ENCODE peak calls at places on chromosomes 2 and 18, in five cellular contexts. M is BE2C, N is foreskin keratinocyte, R is fibroblast of lung, I is sigmoid colon. L is an unnamed sample.
A peak's percentile ranks its signal among the peaks of the same experiment; 100 is the strongest.

GRCh38 chr2:98034745-98035144 is 39.0 kb upstream of the TMEM131 start:
- DNase-seq in M (no peak), N (no peak), R (no peak), I (no peak), L (no peak)

GRCh38 chr2:23660227-23660626 is 266.7 kb downstream of the ATAD2B start:
- DNase-seq in M (no peak), N (no peak), R (no peak), I (no peak), L (no peak)

GRCh38 chr2:240369725-240370585 is 65.5 kb upstream of the GPC1 start:
- DNase-seq in M (no peak), N (peak; percentile 88), R (peak; percentile 97), I (peak; percentile 86), L (no peak)

GRCh38 chr18:57533399-57533884 is 53.1 kb downstream of the FECH start:
- DNase-seq in M (no peak), N (no peak), R (no peak), I (no peak), L (no peak)

GRCh38 chr2:20647211-20647610 is 3.7 kb downstream of the HS1BP3 start:
- DNase-seq in M (no peak), N (no peak), R (no peak), I (no peak), L (no peak)

GRCh38 chr2:113255140-113256070 is 23.3 kb downstream of the PAX8 start:
- DNase-seq in M (no peak), N (no peak), R (peak; percentile 49), I (no peak), L (no peak)

GRCh38 chr18:26135563-26135962 is 1.9 kb downstream of the PSMA8 start:
- DNase-seq in M (no peak), N (no peak), R (no peak), I (no peak), L (no peak)

GRCh38 chr2:241770185-241770935 is 6.3 kb upstream of the GAL3ST2 start:
- DNase-seq in M (no peak), N (no peak), R (no peak), I (peak; percentile 56), L (no peak)

GRCh38 chr18:51498085-51498855 is 300.8 kb upstream of the MEX3C start:
- DNase-seq in M (no peak), N (no peak), R (no peak), I (no peak), L (no peak)

GRCh38 chr2:239292956-239293355 is 107.9 kb downstream of the HDAC4 start:
- DNase-seq in M (no peak), N (no peak), R (no peak), I (peak; percentile 67), L (no peak)

GRCh38 chr2:190235551-190235950 is 84.1 kb downstream of the HIBCH start:
- DNase-seq in M (no peak), N (no peak), R (no peak), I (no peak), L (peak; percentile 81)

GRCh38 chr2:56455642-56456041 is 271.9 kb downstream of the CCDC85A start:
- DNase-seq in M (no peak), N (no peak), R (no peak), I (no peak), L (no peak)

GRCh38 chr2:88885679-88886402 is 194.4 kb downstream of the RPIA start:
- DNase-seq in M (no peak), N (no peak), R (no peak), I (no peak), L (no peak)

GRCh38 chr18:32974421-32975165 is 201.8 kb upstream of the KLHL14 start:
- DNase-seq in M (no peak), N (no peak), R (peak; percentile 35), I (no peak), L (no peak)

DNA sequence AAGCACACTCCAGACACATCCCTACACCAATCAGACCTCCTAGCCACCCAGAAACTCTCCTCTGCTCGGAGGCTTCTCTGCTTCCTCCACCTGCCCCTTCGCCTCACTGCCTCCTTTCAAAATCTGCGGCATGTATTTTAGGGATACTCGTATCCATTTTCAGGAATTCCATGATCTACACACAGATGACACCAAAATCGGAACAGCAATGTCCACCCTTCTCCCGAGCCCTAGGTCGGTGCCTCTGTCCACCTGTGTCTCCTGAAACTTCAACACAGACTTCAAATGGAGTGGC is 1.4 kb upstream of the SH3BP4 start:
- DNase-seq in M (no peak), N (no peak), R (no peak), I (no peak), L (no peak)
- H3K27me3 ChIP-seq in M (no peaks in the 10 kb centered on the region), N (no peaks in the 10 kb centered on the region), R (no peaks in the 10 kb centered on the region), I (no peaks in the 10 kb centered on the region), L (no peaks in the 10 kb centered on the region)

DNA sequence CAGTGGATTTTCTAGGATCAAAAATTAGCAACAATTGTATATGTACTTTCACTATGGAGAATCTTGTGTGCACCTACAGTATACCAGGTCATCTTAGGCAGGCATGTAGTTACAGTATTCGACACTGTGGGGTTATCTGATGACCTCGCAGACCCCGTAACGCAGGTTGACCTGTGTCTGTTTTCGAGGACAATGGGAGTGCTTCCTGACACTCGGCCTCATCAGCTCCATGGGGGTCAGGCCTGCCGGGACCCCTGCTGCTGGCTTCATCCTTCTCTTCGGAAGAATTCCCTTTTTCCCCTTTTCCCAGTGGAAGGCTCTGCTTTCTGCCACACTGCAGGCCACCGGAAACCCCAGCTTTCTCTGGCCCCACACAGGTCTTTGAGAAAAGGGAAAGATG is 102.8 kb upstream of the TMEM18 start:
- DNase-seq in M (no peak), N (no peak), R (no peak), I (no peak), L (no peak)
- H3K27me3 ChIP-seq in M (no peaks in the 10 kb centered on the region), N (no peaks in the 10 kb centered on the region), R (no peaks in the 10 kb centered on the region), I (no peaks in the 10 kb centered on the region), L (no peaks in the 10 kb centered on the region)

GRCh38 chr18:34976084-34976483 is 65.1 kb upstream of the MAPRE2 start:
- DNase-seq in M (no peak), N (no peak), R (no peak), I (peak; percentile 66), L (no peak)

GRCh38 chr18:34977787-34978532 is 63.3 kb upstream of the MAPRE2 start:
- DNase-seq in M (peak; percentile 29), N (no peak), R (no peak), I (peak; percentile 70), L (peak; percentile 64)

GRCh38 chr18:34976534-34976898 is 64.7 kb upstream of the MAPRE2 start:
- DNase-seq in M (no peak), N (no peak), R (no peak), I (no peak), L (no peak)

GRCh38 chr18:34978533-34978893 is 62.7 kb upstream of the MAPRE2 start:
- DNase-seq in M (no peak), N (no peak), R (no peak), I (no peak), L (no peak)

DNA sequence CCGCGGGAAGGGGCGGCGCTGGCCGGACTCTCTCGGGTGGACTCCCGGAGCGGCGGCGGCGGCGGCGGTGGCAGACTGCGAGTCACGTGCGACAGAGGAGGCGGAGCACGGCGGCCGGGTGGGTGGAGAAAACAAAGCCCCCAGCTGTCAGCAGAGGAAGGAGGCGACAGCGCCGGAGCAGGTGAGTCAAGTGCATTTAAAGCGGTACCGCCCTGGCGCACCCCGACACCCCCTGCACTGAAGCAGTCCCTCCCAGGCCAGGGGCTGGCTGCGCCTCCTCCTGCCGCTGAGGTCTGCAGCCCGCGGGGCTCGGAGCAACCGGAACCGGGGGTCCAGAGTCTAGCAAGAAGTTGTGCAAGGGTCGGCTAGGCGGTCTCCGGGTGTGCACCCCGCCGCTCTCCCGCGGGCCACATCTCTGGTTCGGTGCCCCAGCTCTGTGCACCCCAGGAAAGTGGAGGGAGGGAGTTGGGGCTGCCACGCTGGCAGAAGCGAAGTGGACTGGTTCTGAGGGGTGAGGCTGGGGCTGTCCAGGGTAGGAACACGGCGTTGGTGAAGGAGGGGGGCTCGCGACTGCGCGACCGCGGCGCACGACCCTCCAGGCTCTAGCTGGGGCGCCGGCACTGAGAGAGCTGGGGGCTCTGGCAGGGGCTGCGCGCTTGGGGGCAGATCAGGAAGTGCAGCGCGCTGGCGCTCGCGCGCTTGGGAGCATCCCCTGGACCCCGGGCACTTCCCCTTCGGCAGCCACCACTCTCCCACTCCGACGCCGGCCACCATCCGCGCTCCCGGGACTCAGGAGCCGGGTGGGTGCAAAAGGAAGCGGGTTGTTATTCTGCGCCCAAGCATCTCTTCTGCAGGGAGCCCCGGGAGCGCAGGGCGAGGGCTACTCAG is 64.1 kb upstream of the MAPRE2 start:
- DNase-seq in M (peak; percentile 71), N (no peak), R (peak; percentile 40), I (peak; percentile 86), L (peak; percentile 81)
- H3K27me3 ChIP-seq in M (no peaks in the 10 kb centered on the region), N (peaks cover 66% of the 10 kb centered on the region), R (peaks cover 16% of the 10 kb centered on the region), I (no peaks in the 10 kb centered on the region), L (no peaks in the 10 kb centered on the region)

DNA sequence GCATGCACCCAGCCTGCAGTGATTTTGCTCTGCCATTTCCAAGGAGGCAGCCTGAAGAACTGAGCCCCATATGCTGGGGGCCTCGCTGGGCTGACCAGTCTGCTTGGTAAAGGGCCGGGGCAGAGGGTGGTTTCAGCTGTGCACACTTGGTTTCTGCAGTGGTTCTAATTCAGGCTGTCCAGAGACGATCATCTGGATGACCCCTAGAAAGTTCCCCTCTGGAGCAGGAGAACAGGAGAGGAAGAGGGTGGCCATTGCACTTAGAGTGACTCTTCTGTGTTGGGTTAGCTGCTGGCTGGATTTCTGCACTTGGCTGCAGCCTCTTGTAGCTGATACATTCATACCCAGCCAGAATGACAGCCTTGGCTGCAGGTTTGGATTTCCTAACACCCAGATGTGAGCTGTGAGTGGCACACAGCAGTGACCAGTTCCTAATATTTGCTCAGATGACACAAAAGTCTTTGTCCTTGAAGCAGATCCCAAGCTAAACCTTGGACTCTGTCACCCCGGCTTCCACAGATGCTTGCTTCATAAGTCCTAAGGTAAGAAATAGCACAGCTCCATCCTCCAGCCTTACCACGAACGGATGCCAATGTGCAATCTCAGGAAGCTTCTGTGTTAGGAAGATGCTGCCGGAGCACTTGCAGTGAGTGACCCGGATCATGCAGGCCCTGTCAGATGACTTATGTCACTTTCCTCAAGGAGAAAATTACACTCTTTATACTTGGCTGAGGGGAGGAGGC is 105.6 kb downstream of the HNRNPLL start:
- DNase-seq in M (no peak), N (no peak), R (no peak), I (no peak), L (no peak)
- H3K27me3 ChIP-seq in M (no peaks in the 10 kb centered on the region), N (peaks cover 3% of the 10 kb centered on the region), R (peaks cover 13% of the 10 kb centered on the region), I (no peaks in the 10 kb centered on the region), L (no peaks in the 10 kb centered on the region)

GRCh38 chr2:45013229-45014015 is 4.2 kb upstream of the SIX2 start:
- DNase-seq in M (no peak), N (no peak), R (no peak), I (no peak), L (no peak)

GRCh38 chr2:45011621-45012602 is 2.7 kb upstream of the SIX2 start:
- DNase-seq in M (no peak), N (no peak), R (no peak), I (no peak), L (no peak)

GRCh38 chr2:45012733-45013132 is 3.5 kb upstream of the SIX2 start:
- DNase-seq in M (no peak), N (no peak), R (no peak), I (no peak), L (no peak)

GRCh38 chr2:45010706-45011036 is 1.4 kb upstream of the SIX2 start:
- DNase-seq in M (no peak), N (no peak), R (no peak), I (no peak), L (no peak)

GRCh38 chr2:45014016-45014702 is 4.9 kb upstream of the SIX2 start:
- DNase-seq in M (peak; percentile 65), N (no peak), R (peak; percentile 20), I (no peak), L (peak; percentile 18)
- H3K27me3 ChIP-seq in M (no peaks in the 10 kb centered on the region), N (peaks cover 100% of the 10 kb centered on the region), R (peaks cover 69% of the 10 kb centered on the region), I (peaks cover 37% of the 10 kb centered on the region), L (peaks cover 48% of the 10 kb centered on the region)